ENCODE peak calls at places on chromosome 16, in ten cellular contexts. I, X, B, L, J, Y, E, C, A and S are unnamed samples.

GRCh38 chr16:85086347-85087291 is 25.7 kb downstream of the CIBAR2 start:
- DNase-seq in I (peak; percentile 70), X (peak; percentile 41), B (peak; percentile 70), L (peak; percentile 90), J (peak; percentile 37), Y (peak; percentile 72), E (peak; percentile 39), C (peak; percentile 91), A (peak; percentile 86), S (peak; percentile 63)

GRCh38 chr16:63690961-63691360 is 1430.9 kb downstream of the CDH11 start:
- DNase-seq in I (no peak), X (no peak), B (no peak), L (no peak), J (no peak), Y (no peak), E (no peak), C (no peak), A (no peak), S (no peak)

GRCh38 chr16:67025151-67025550 is 3.8 kb upstream of the CBFB start:
- DNase-seq in I (no peak), X (no peak), B (no peak), L (no peak), J (no peak), Y (no peak), E (no peak), C (no peak), A (no peak), S (no peak)

GRCh38 chr16:10539793-10540192 is 40.6 kb downstream of the EMP2 start:
- DNase-seq in I (no peak), X (no peak), B (no peak), L (no peak), J (no peak), Y (no peak), E (no peak), C (no peak), A (no peak), S (no peak)

GRCh38 chr16:11131706-11132105 is 124.3 kb downstream of the SOCS1 start:
- DNase-seq in I (no peak), X (no peak), B (no peak), L (peak; percentile 61), J (no peak), Y (no peak), E (no peak), C (no peak), A (peak; percentile 25), S (no peak)

GRCh38 chr16:8676737-8677375 is 2.4 kb downstream of the ABAT start:
- DNase-seq in I (no peak), X (no peak), B (no peak), L (no peak), J (no peak), Y (no peak), E (no peak), C (no peak), A (no peak), S (no peak)

GRCh38 chr16:10575506-10576130 is 4.8 kb downstream of the EMP2 start:
- DNase-seq in I (no peak), X (no peak), B (no peak), L (no peak), J (no peak), Y (no peak), E (no peak), C (no peak), A (no peak), S (no peak)

GRCh38 chr16:48628359-48628985 is 18.5 kb upstream of the N4BP1 start:
- DNase-seq in I (no peak), X (no peak), B (no peak), L (no peak), J (no peak), Y (no peak), E (no peak), C (no peak), A (no peak), S (no peak)

GRCh38 chr16:79261461-79261860 is 339.1 kb downstream of the MAF start:
- DNase-seq in I (no peak), X (no peak), B (peak; percentile 22), L (peak; percentile 69), J (no peak), Y (peak; percentile 34), E (no peak), C (no peak), A (peak; percentile 74), S (peak; percentile 2)

GRCh38 chr16:106623-107324 is 28.7 kb downstream of the MPG start:
- DNase-seq in I (peak; percentile 59), X (no peak), B (peak; percentile 86), L (no peak), J (peak; percentile 80), Y (peak; percentile 80), E (no peak), C (peak; percentile 80), A (peak; percentile 73), S (peak; percentile 28)

GRCh38 chr16:57341441-57342303 is 16.9 kb upstream of the CCL22 start:
- DNase-seq in I (no peak), X (peak; percentile 7), B (peak; percentile 58), L (no peak), J (peak; percentile 81), Y (peak; percentile 26), E (no peak), C (peak; percentile 61), A (no peak), S (no peak)

GRCh38 chr16:69340095-69340644 is 598 bp downstream of the NIP7 start:
- DNase-seq in I (no peak), X (no peak), B (no peak), L (no peak), J (no peak), Y (no peak), E (no peak), C (peak; percentile 45), A (no peak), S (no peak)

GRCh38 chr16:1723450-1724147 is 17.6 kb downstream of the MAPK8IP3 start:
- DNase-seq in I (no peak), X (no peak), B (peak; percentile 41), L (no peak), J (no peak), Y (peak; percentile 49), E (no peak), C (peak; percentile 72), A (no peak), S (no peak)

GRCh38 chr16:2212362-2213324 is 2.0 kb upstream of the BRICD5 start:
- DNase-seq in I (no peak), X (no peak), B (no peak), L (peak; percentile 82), J (no peak), Y (peak; percentile 76), E (no peak), C (no peak), A (no peak), S (no peak)

GRCh38 chr16:47928008-47928407 is 227.8 kb downstream of the ABCC12 start:
- DNase-seq in I (no peak), X (no peak), B (peak; percentile 45), L (no peak), J (no peak), Y (no peak), E (no peak), C (no peak), A (peak; percentile 39), S (no peak)

GRCh38 chr16:74492976-74493375 is 71.7 kb upstream of the CLEC18B start:
- DNase-seq in I (no peak), X (no peak), B (no peak), L (no peak), J (no peak), Y (no peak), E (no peak), C (no peak), A (no peak), S (no peak)

GRCh38 chr16:28910046-28911031 is 14.7 kb downstream of the RABEP2 start:
- DNase-seq in I (no peak), X (peak; percentile 67), B (peak; percentile 55), L (no peak), J (no peak), Y (no peak), E (no peak), C (no peak), A (no peak), S (no peak)

GRCh38 chr16:15749985-15750384 is 99.9 kb downstream of the NDE1 start:
- DNase-seq in I (no peak), X (no peak), B (no peak), L (no peak), J (no peak), Y (no peak), E (no peak), C (no peak), A (no peak), S (no peak)

GRCh38 chr16:54585094-54585493 is 298.5 kb upstream of the IRX3 start:
- DNase-seq in I (no peak), X (no peak), B (no peak), L (no peak), J (no peak), Y (no peak), E (no peak), C (no peak), A (no peak), S (no peak)

GRCh38 chr16:17305694-17306093 is 165.1 kb downstream of the XYLT1 start:
- DNase-seq in I (no peak), X (no peak), B (no peak), L (no peak), J (no peak), Y (no peak), E (no peak), C (no peak), A (no peak), S (peak; percentile 18)

GRCh38 chr16:62077998-62078397 is 41.8 kb upstream of the CDH8 start:
- DNase-seq in I (no peak), X (no peak), B (peak; percentile 33), L (no peak), J (no peak), Y (no peak), E (no peak), C (no peak), A (peak; percentile 81), S (no peak)

GRCh38 chr16:67086829-67087228 is 22.9 kb upstream of the PHAF1 start:
- DNase-seq in I (no peak), X (no peak), B (no peak), L (no peak), J (peak; percentile 14), Y (no peak), E (no peak), C (no peak), A (no peak), S (no peak)

GRCh38 chr16:8676160-8676547 is 1.7 kb downstream of the ABAT start:
- DNase-seq in I (no peak), X (no peak), B (no peak), L (no peak), J (no peak), Y (no peak), E (no peak), C (no peak), A (no peak), S (no peak)

GRCh38 chr16:87185313-87185712 is 131.9 kb downstream of the C16orf95 start:
- DNase-seq in I (no peak), X (no peak), B (no peak), L (no peak), J (no peak), Y (no peak), E (no peak), C (no peak), A (no peak), S (no peak)

GRCh38 chr16:67966549-67967182 is 1.8 kb downstream of the SLC12A4 start:
- DNase-seq in I (no peak), X (no peak), B (peak; percentile 44), L (no peak), J (no peak), Y (no peak), E (no peak), C (peak; percentile 80), A (peak; percentile 88), S (no peak)

GRCh38 chr16:83886199-83886971 is 12.5 kb upstream of the MLYCD start:
- DNase-seq in I (no peak), X (no peak), B (no peak), L (no peak), J (no peak), Y (no peak), E (no peak), C (no peak), A (no peak), S (no peak)

GRCh38 chr16:85137323-85138072 is 25.2 kb upstream of the CIBAR2 start:
- DNase-seq in I (peak; percentile 94), X (no peak), B (peak; percentile 42), L (peak; percentile 96), J (peak; percentile 90), Y (peak; percentile 94), E (no peak), C (peak; percentile 93), A (no peak), S (no peak)

GRCh38 chr16:69123894-69124293 is 8.5 kb downstream of the CHTF8 start:
- DNase-seq in I (peak; percentile 41), X (no peak), B (peak; percentile 78), L (no peak), J (peak; percentile 56), Y (peak; percentile 76), E (no peak), C (peak; percentile 56), A (no peak), S (no peak)